ENCODE peak calls at places on chromosomes 3 and 15, in six cellular contexts. Z is HFFc6, V is IMR-90, E is posterior cingulate gyrus, S is uterus, K is epithelial cell of prostate. J is an unnamed sample.
A peak's percentile ranks its signal among the peaks of the same experiment; 100 is the strongest.

GRCh38 chr15:100863406-100864198 is 16.0 kb upstream of the ALDH1A3 start:
- DNase-seq in V (peak; percentile 90), K (no peak), E (peak; percentile 65), S (peak; percentile 69), Z (no peak), J (peak; percentile 72)

GRCh38 chr3:55446860-55447259 is 40.2 kb downstream of the WNT5A start:
- DNase-seq in Z (no peak), E (no peak), V (no peak), K (no peak), S (no peak), J (no peak)

GRCh38 chr3:55467099-55467498 is 20.0 kb downstream of the WNT5A start:
- DNase-seq in K (no peak), E (no peak), V (peak; percentile 76), Z (peak; percentile 64), S (no peak), J (peak; percentile 68)

GRCh38 chr3:117486709-117487394 is 777.3 kb downstream of the TUSC7 start:
- DNase-seq in E (no peak), Z (no peak), V (no peak), K (no peak), S (no peak), J (no peak)

GRCh38 chr3:50321146-50321843 is 1.2 kb downstream of the HYAL2 start:
- DNase-seq in Z (peak; percentile 77), V (peak; percentile 83), S (peak; percentile 90), E (peak; percentile 90), K (no peak), J (peak; percentile 88)

GRCh38 chr15:57992761-57993295 is 72.7 kb downstream of the ALDH1A2 start:
- DNase-seq in S (no peak), Z (no peak), K (no peak), V (no peak), E (no peak), J (no peak)

GRCh38 chr3:193080821-193081220 is 160.2 kb upstream of the PLAAT1 start:
- DNase-seq in S (no peak), V (no peak), K (no peak), E (no peak), Z (no peak), J (no peak)

GRCh38 chr15:55819397-55820034 is 76.6 kb upstream of the PRTG start:
- DNase-seq in S (no peak), E (no peak), Z (no peak), V (no peak), K (no peak), J (no peak)

GRCh38 chr15:68441045-68441743 is 9.2 kb upstream of the ITGA11 start:
- DNase-seq in E (no peak), S (peak; percentile 32), K (no peak), Z (no peak), V (peak; percentile 34), J (peak; percentile 34)

GRCh38 chr15:49741721-49742120 is 120.9 kb downstream of the DTWD1 start:
- DNase-seq in Z (no peak), S (no peak), K (no peak), V (no peak), E (no peak), J (no peak)

GRCh38 chr15:39922450-39923092 is 2.5 kb upstream of the GPR176 start:
- DNase-seq in E (peak; percentile 21), S (no peak), K (no peak), Z (peak; percentile 39), V (no peak), J (peak; percentile 44)

GRCh38 chr15:72566973-72567372 is 87.5 kb upstream of the GOLGA6B start:
- DNase-seq in S (no peak), V (no peak), K (no peak), Z (no peak), E (no peak), J (no peak)

J was measured in cardiac fibroblast.